ENCODE peak calls at places on chromosome 3, in five cellular contexts. W is cardiac muscle cell, T is aorta, C is fibroblast of lung, K is small intestine. N is an unnamed sample.

GRCh38 chr3:9862391-9863235 is 17.4 kb downstream of the CIDEC start:
- DNase-seq in C (peak; percentile 59), W (peak; percentile 82), K (peak; percentile 58), T (peak; percentile 82), N (no peak)

GRCh38 chr3:131735121-131735520 is 232.3 kb upstream of the MRPL3 start:
- DNase-seq in W (no peak), C (no peak), T (no peak), K (no peak), N (peak; percentile 5)

GRCh38 chr3:185207931-185208746 is 45.7 kb downstream of the EHHADH start:
- DNase-seq in K (no peak), C (peak; percentile 59), T (no peak), W (no peak), N (no peak)

GRCh38 chr3:172892158-172892557 is 141.6 kb downstream of the ECT2 start:
- DNase-seq in W (no peak), T (no peak), K (no peak), C (peak; percentile 90), N (peak; percentile 56)

GRCh38 chr3:66577804-66578203 is 77.0 kb upstream of the LRIG1 start:
- DNase-seq in T (no peak), C (no peak), W (no peak), K (no peak), N (no peak)

GRCh38 chr3:37197810-37198371 is 23.5 kb upstream of the LRRFIP2 start:
- DNase-seq in C (peak; percentile 17), W (no peak), T (no peak), K (no peak), N (no peak)

GRCh38 chr3:30135190-30135589 is 471.2 kb upstream of the TGFBR2 start:
- DNase-seq in C (no peak), T (no peak), W (no peak), K (no peak), N (no peak)

GRCh38 chr3:148083501-148084267 is 614.0 kb upstream of the AGTR1 start:
- DNase-seq in W (no peak), T (no peak), K (no peak), C (no peak), N (no peak)

GRCh38 chr3:71397046-71397445 is 186.5 kb downstream of the FOXP1 start:
- DNase-seq in K (peak; percentile 60), W (peak; percentile 47), C (peak; percentile 46), T (no peak), N (no peak)

GRCh38 chr3:177618873-177619771 is 421.8 kb upstream of the TBL1XR1 start:
- DNase-seq in K (no peak), T (no peak), W (no peak), C (peak; percentile 92), N (no peak)

GRCh38 chr3:119579366-119580147 is at the start of gene ADPRH:
- DNase-seq in T (peak; percentile 92), K (peak; percentile 82), W (peak; percentile 81), C (peak; percentile 68), N (peak; percentile 58)

GRCh38 chr3:184259878-184260570 is 1.3 kb downstream of the CAMK2N2 start:
- DNase-seq in W (peak; percentile 79), C (peak; percentile 13), T (peak; percentile 82), K (no peak), N (no peak)

GRCh38 chr3:4735243-4735642 is 242.1 kb downstream of the ITPR1 start:
- DNase-seq in K (no peak), W (no peak), T (no peak), C (no peak), N (no peak)

GRCh38 chr3:10464068-10464434 is 41.3 kb downstream of the ATP2B2 start:
- DNase-seq in C (no peak), T (no peak), W (no peak), K (no peak), N (no peak)

GRCh38 chr3:69051796-69052566 is at the start of gene TMF1:
- DNase-seq in C (peak; percentile 99), T (peak; percentile 100), K (peak; percentile 99), W (peak; percentile 100), N (peak; percentile 96)

GRCh38 chr3:47473391-47473790 is 2.4 kb downstream of the SCAP start:
- DNase-seq in C (no peak), W (no peak), K (peak; percentile 27), T (no peak), N (no peak)

GRCh38 chr3:194250104-194251002 is 100.8 kb downstream of the CPN2 start:
- DNase-seq in W (no peak), T (no peak), K (peak; percentile 63), C (peak; percentile 88), N (no peak)

GRCh38 chr3:186789554-186790260 is 6.3 kb downstream of the EIF4A2 start:
- DNase-seq in W (peak; percentile 13), T (no peak), K (no peak), C (no peak), N (no peak)

GRCh38 chr3:69360690-69361089 is 25.2 kb downstream of the FRMD4B start:
- DNase-seq in W (no peak), T (no peak), K (no peak), C (no peak), N (no peak)

GRCh38 chr3:139357899-139358298 is 14.1 kb downstream of the MRPS22 start:
- DNase-seq in K (no peak), T (no peak), C (no peak), W (no peak), N (no peak)

GRCh38 chr3:141109761-141110160 is 58.6 kb downstream of the SPSB4 start:
- DNase-seq in C (no peak), T (no peak), W (peak; percentile 94), K (no peak), N (no peak)

GRCh38 chr3:107643038-107643883 is 120.5 kb downstream of the BBX start:
- DNase-seq in K (no peak), W (peak; percentile 49), T (no peak), C (no peak), N (no peak)

GRCh38 chr3:142586803-142587406 is 8.4 kb upstream of the ATR start:
- DNase-seq in W (peak; percentile 86), K (peak; percentile 84), T (no peak), C (peak; percentile 84), N (peak; percentile 52)

GRCh38 chr3:52339612-52340011 is 23.5 kb downstream of the DNAH1 start:
- DNase-seq in K (peak; percentile 84), T (no peak), C (peak; percentile 91), W (peak; percentile 77), N (no peak)

GRCh38 chr3:171566803-171567422 is 106.7 kb upstream of the TNIK start:
- DNase-seq in T (no peak), W (peak; percentile 64), C (peak; percentile 62), K (peak; percentile 65), N (no peak)

GRCh38 chr3:110459021-110459420 is 612.6 kb upstream of the NECTIN3 start:
- DNase-seq in W (no peak), T (no peak), C (no peak), K (no peak), N (no peak)

GRCh38 chr3:146241523-146242240 is 9.2 kb downstream of the PLSCR4 start:
- DNase-seq in K (no peak), C (peak; percentile 84), T (peak; percentile 78), W (no peak), N (no peak)

GRCh38 chr3:194296832-194297666 is 54.1 kb downstream of the CPN2 start:
- DNase-seq in C (no peak), T (peak; percentile 78), K (no peak), W (no peak), N (no peak)

GRCh38 chr3:112293368-112294321 is at the start of gene SLC9C1:
- DNase-seq in C (peak; percentile 85), K (peak; percentile 81), W (peak; percentile 79), T (no peak), N (peak; percentile 43)

GRCh38 chr3:184672972-184673875 is 38.6 kb downstream of the MAGEF1 start:
- DNase-seq in C (peak; percentile 38), K (no peak), W (no peak), T (no peak), N (no peak)

GRCh38 chr3:59374812-59375211 is 325.0 kb upstream of the CFAP20DC start:
- DNase-seq in T (no peak), W (no peak), K (no peak), C (no peak), N (no peak)
- H3K4me1 ChIP-seq in T (no peaks in the 10 kb centered on the region), W (peaks cover 14% of the 10 kb centered on the region), K (no peaks in the 10 kb centered on the region), C (no peaks in the 10 kb centered on the region), N (no peaks in the 10 kb centered on the region)

GRCh38 chr3:38702231-38702630 is 52.7 kb upstream of the SCN5A start:
- DNase-seq in K (no peak), W (no peak), C (no peak), T (no peak), N (no peak)

GRCh38 chr3:38713121-38713520 is 63.6 kb upstream of the SCN5A start:
- DNase-seq in T (no peak), W (no peak), C (no peak), K (no peak), N (no peak)

GRCh38 chr3:38711321-38711720 is 61.8 kb upstream of the SCN5A start:
- DNase-seq in C (no peak), T (no peak), K (no peak), W (no peak), N (no peak)

GRCh38 chr3:38706961-38707360 is 57.5 kb upstream of the SCN5A start:
- DNase-seq in C (no peak), W (no peak), T (no peak), K (no peak), N (no peak)

DNA sequence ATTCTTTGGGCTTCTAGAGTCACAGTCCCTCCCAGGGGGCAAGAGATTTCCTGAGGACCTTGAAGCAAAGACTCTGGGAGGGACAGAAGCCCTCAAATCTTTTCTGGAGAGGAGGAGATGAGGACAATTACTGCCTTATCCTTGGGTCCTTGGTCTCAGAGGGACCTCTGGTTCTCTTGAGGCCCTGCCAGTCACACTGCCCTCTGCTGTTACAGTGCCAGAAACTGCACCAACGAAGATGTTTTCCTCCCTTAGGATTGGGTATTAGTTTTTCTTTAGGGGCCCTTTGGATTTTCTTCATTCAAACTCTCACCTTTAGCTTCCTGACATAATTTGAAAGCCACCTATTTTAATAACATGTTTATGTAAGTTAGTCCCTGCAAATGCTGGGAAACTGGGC is 58.2 kb upstream of the SCN5A start:
- DNase-seq in C (no peak), W (no peak), T (no peak), K (no peak), N (no peak)
- H3K4me3 ChIP-seq in C (no peak overlapping the region), W (no peak overlapping the region), T (no peak overlapping the region), K (no peak overlapping the region), N (no peak overlapping the region)

GRCh38 chr3:12620305-12620704 is 43.6 kb downstream of the RAF1 start:
- DNase-seq in T (no peak), W (no peak), K (no peak), C (no peak), N (no peak)
- H3K4me1 ChIP-seq in T (peaks cover 5% of the 10 kb centered on the region), W (peaks cover 11% of the 10 kb centered on the region), K (peaks cover 4% of the 10 kb centered on the region), C (no peaks in the 10 kb centered on the region), N (peaks cover 2% of the 10 kb centered on the region)

GRCh38 chr3:17836092-17836491 is 93.7 kb upstream of the TBC1D5 start:
- DNase-seq in T (no peak), W (no peak), K (no peak), C (no peak), N (no peak)
- H3K4me3 ChIP-seq in T (no peak overlapping the region), W (no peak overlapping the region), K (no peak overlapping the region), C (no peak overlapping the region), N (no peak overlapping the region)